ENCODE peak calls at places on chromosomes 11 and 22, in five cellular contexts. G, P, R, I and L are unnamed samples.

GRCh38 chr22:25488244-25489020 is 76.0 kb upstream of the GRK3 start:
- DNase-seq in R (peak; percentile 55), P (peak; percentile 84), G (no peak), I (peak; percentile 77), L (peak; percentile 79)

GRCh38 chr22:28222066-28222465 is 303.0 kb upstream of the PITPNB start:
- DNase-seq in R (no peak), I (no peak), G (no peak), P (no peak), L (no peak)

GRCh38 chr11:76270387-76270786 is 64.1 kb upstream of the WNT11 start:
- DNase-seq in P (peak; percentile 18), R (no peak), G (no peak), I (no peak), L (no peak)

GRCh38 chr11:86740628-86741488 is 59.5 kb upstream of the PRSS23 start:
- DNase-seq in P (peak; percentile 54), I (no peak), G (no peak), R (peak; percentile 26), L (peak; percentile 69)

GRCh38 chr11:762421-763072 is 14.7 kb downstream of the GATD1 start:
- DNase-seq in I (peak; percentile 64), R (no peak), G (no peak), P (no peak), L (no peak)

GRCh38 chr22:46057762-46058420 is 80.9 kb upstream of the WNT7B start:
- DNase-seq in P (peak; percentile 54), G (no peak), R (no peak), I (peak; percentile 75), L (no peak)

GRCh38 chr11:128874406-128874805 is 7.3 kb upstream of the KCNJ1 start:
- DNase-seq in I (no peak), G (no peak), R (no peak), P (no peak), L (no peak)

GRCh38 chr22:27804683-27805297 is 3.2 kb upstream of the MN1 start:
- DNase-seq in G (peak; percentile 11), P (peak; percentile 83), R (peak; percentile 67), I (peak; percentile 84), L (peak; percentile 77)

GRCh38 chr22:28442951-28443876 is 236.4 kb downstream of the TTC28 start:
- DNase-seq in P (peak; percentile 87), R (peak; percentile 43), G (no peak), I (peak; percentile 76), L (peak; percentile 77)

GRCh38 chr11:85086511-85087284 is 540.4 kb downstream of the DLG2 start:
- DNase-seq in P (no peak), R (no peak), I (no peak), G (no peak), L (no peak)

GRCh38 chr11:10973416-10973815 is 115.6 kb upstream of the ZBED5 start:
- DNase-seq in I (no peak), P (no peak), R (no peak), G (no peak), L (no peak)

GRCh38 chr11:102608699-102609098 is 16.4 kb downstream of the MMP20 start:
- DNase-seq in I (no peak), R (no peak), P (no peak), G (no peak), L (no peak)

GRCh38 chr22:32410459-32410858 is 1.6 kb downstream of the RTCB start:
- DNase-seq in P (no peak), R (no peak), I (no peak), G (no peak), L (no peak)

GRCh38 chr11:78798567-78799170 is 224.0 kb upstream of the NARS2 start:
- DNase-seq in G (no peak), P (peak; percentile 76), R (peak; percentile 74), I (peak; percentile 82), L (peak; percentile 73)